ENCODE peak calls at places on chromosome 15, in ten cellular contexts. One of them, this sample, is unnamed.

GRCh38 chr15:25930931-25931330 is 67.8 kb upstream of the ATP10A start:
- DNase-seq in breast epithelium: no peak
- DNase-seq in AG08396: no peak
- DNase-seq in brain microvascular endothelial cell: no peak
- DNase-seq in activated T-helper 1 cell treated with Interleukin-2 at 50 U/mL for 16 hours: no peak
- DNase-seq in fibroblast of the conjunctiva: no peak
- DNase-seq in germinal center: no peak
- DNase-seq in CD8-positive, alpha-beta T cell: no peak
- DNase-seq in T-helper 2 cell treated with Interferon-gamma antibody and Interleukin-4, amounts not matched to agents 5 μg/mL and 100 μg/mL, for 36 hours: no peak
- DNase-seq in HTR-8/SVneo: no peak
- DNase-seq in this sample: no peak

GRCh38 chr15:60000113-60000823 is 3.8 kb upstream of the FOXB1 start:
- DNase-seq in fibroblast of the conjunctiva: no peak
- DNase-seq in brain microvascular endothelial cell: no peak
- DNase-seq in activated T-helper 1 cell treated with Interleukin-2 at 50 U/mL for 16 hours: no peak
- DNase-seq in breast epithelium: no peak
- DNase-seq in HTR-8/SVneo: no peak
- DNase-seq in CD8-positive, alpha-beta T cell: no peak
- DNase-seq in T-helper 2 cell treated with Interferon-gamma antibody and Interleukin-4, amounts not matched to agents 5 μg/mL and 100 μg/mL, for 36 hours: no peak
- DNase-seq in germinal center: no peak
- DNase-seq in AG08396: no peak
- DNase-seq in this sample: no peak

GRCh38 chr15:70271422-70272088 is 173.8 kb upstream of the TLE3 start:
- DNase-seq in breast epithelium: no peak
- DNase-seq in fibroblast of the conjunctiva: peak; percentile 95
- DNase-seq in brain microvascular endothelial cell: peak; percentile 98
- DNase-seq in activated T-helper 1 cell treated with Interleukin-2 at 50 U/mL for 16 hours: no peak
- DNase-seq in germinal center: no peak
- DNase-seq in AG08396: peak; percentile 87
- DNase-seq in HTR-8/SVneo: peak; percentile 88
- DNase-seq in T-helper 2 cell treated with Interferon-gamma antibody and Interleukin-4, amounts not matched to agents 5 μg/mL and 100 μg/mL, for 36 hours: no peak
- DNase-seq in CD8-positive, alpha-beta T cell: no peak
- DNase-seq in this sample: peak; percentile 91

GRCh38 chr15:85473455-85473854 is 93.1 kb downstream of the AKAP13 start:
- DNase-seq in AG08396: peak; percentile 37
- DNase-seq in brain microvascular endothelial cell: peak; percentile 61
- DNase-seq in activated T-helper 1 cell treated with Interleukin-2 at 50 U/mL for 16 hours: no peak
- DNase-seq in CD8-positive, alpha-beta T cell: no peak
- DNase-seq in breast epithelium: no peak
- DNase-seq in germinal center: no peak
- DNase-seq in HTR-8/SVneo: no peak
- DNase-seq in T-helper 2 cell treated with Interferon-gamma antibody and Interleukin-4, amounts not matched to agents 5 μg/mL and 100 μg/mL, for 36 hours: no peak
- DNase-seq in fibroblast of the conjunctiva: no peak
- DNase-seq in this sample: peak; percentile 75

GRCh38 chr15:90860942-90861675 is 7.3 kb upstream of the FURIN start:
- DNase-seq in CD8-positive, alpha-beta T cell: no peak
- DNase-seq in AG08396: no peak
- DNase-seq in breast epithelium: no peak
- DNase-seq in fibroblast of the conjunctiva: no peak
- DNase-seq in T-helper 2 cell treated with Interferon-gamma antibody and Interleukin-4, amounts not matched to agents 5 μg/mL and 100 μg/mL, for 36 hours: no peak
- DNase-seq in germinal center: no peak
- DNase-seq in brain microvascular endothelial cell: no peak
- DNase-seq in HTR-8/SVneo: no peak
- DNase-seq in activated T-helper 1 cell treated with Interleukin-2 at 50 U/mL for 16 hours: no peak
- DNase-seq in this sample: no peak

GRCh38 chr15:49062900-49063299 is 16.7 kb upstream of the SECISBP2L start:
- DNase-seq in AG08396: no peak
- DNase-seq in germinal center: no peak
- DNase-seq in brain microvascular endothelial cell: no peak
- DNase-seq in HTR-8/SVneo: no peak
- DNase-seq in breast epithelium: no peak
- DNase-seq in T-helper 2 cell treated with Interferon-gamma antibody and Interleukin-4, amounts not matched to agents 5 μg/mL and 100 μg/mL, for 36 hours: no peak
- DNase-seq in fibroblast of the conjunctiva: no peak
- DNase-seq in CD8-positive, alpha-beta T cell: no peak
- DNase-seq in activated T-helper 1 cell treated with Interleukin-2 at 50 U/mL for 16 hours: no peak
- DNase-seq in this sample: no peak

GRCh38 chr15:73010154-73011152 is 41.8 kb upstream of the NEO1 start:
- DNase-seq in CD8-positive, alpha-beta T cell: no peak
- DNase-seq in breast epithelium: no peak
- DNase-seq in T-helper 2 cell treated with Interferon-gamma antibody and Interleukin-4, amounts not matched to agents 5 μg/mL and 100 μg/mL, for 36 hours: no peak
- DNase-seq in AG08396: no peak
- DNase-seq in fibroblast of the conjunctiva: no peak
- DNase-seq in germinal center: no peak
- DNase-seq in HTR-8/SVneo: no peak
- DNase-seq in activated T-helper 1 cell treated with Interleukin-2 at 50 U/mL for 16 hours: no peak
- DNase-seq in brain microvascular endothelial cell: no peak
- DNase-seq in this sample: no peak

GRCh38 chr15:43225201-43225949 is 4.6 kb upstream of the EPB42 start:
- DNase-seq in HTR-8/SVneo: peak; percentile 74
- DNase-seq in T-helper 2 cell treated with Interferon-gamma antibody and Interleukin-4, amounts not matched to agents 5 μg/mL and 100 μg/mL, for 36 hours: peak; percentile 37
- DNase-seq in CD8-positive, alpha-beta T cell: peak; percentile 17
- DNase-seq in fibroblast of the conjunctiva: peak; percentile 32
- DNase-seq in breast epithelium: no peak
- DNase-seq in germinal center: peak; percentile 60
- DNase-seq in AG08396: peak; percentile 78
- DNase-seq in brain microvascular endothelial cell: peak; percentile 50
- DNase-seq in activated T-helper 1 cell treated with Interleukin-2 at 50 U/mL for 16 hours: no peak
- DNase-seq in this sample: peak; percentile 66

GRCh38 chr15:72179950-72180581 is 17.5 kb downstream of the GRAMD2A start:
- DNase-seq in breast epithelium: peak; percentile 84
- DNase-seq in HTR-8/SVneo: no peak
- DNase-seq in activated T-helper 1 cell treated with Interleukin-2 at 50 U/mL for 16 hours: no peak
- DNase-seq in CD8-positive, alpha-beta T cell: no peak
- DNase-seq in fibroblast of the conjunctiva: no peak
- DNase-seq in T-helper 2 cell treated with Interferon-gamma antibody and Interleukin-4, amounts not matched to agents 5 μg/mL and 100 μg/mL, for 36 hours: no peak
- DNase-seq in germinal center: no peak
- DNase-seq in brain microvascular endothelial cell: no peak
- DNase-seq in AG08396: no peak
- DNase-seq in this sample: no peak

GRCh38 chr15:24761704-24762302 is 86.2 kb downstream of the NPAP1 start:
- DNase-seq in activated T-helper 1 cell treated with Interleukin-2 at 50 U/mL for 16 hours: no peak
- DNase-seq in brain microvascular endothelial cell: no peak
- DNase-seq in breast epithelium: no peak
- DNase-seq in AG08396: peak; percentile 23
- DNase-seq in HTR-8/SVneo: no peak
- DNase-seq in CD8-positive, alpha-beta T cell: no peak
- DNase-seq in T-helper 2 cell treated with Interferon-gamma antibody and Interleukin-4, amounts not matched to agents 5 μg/mL and 100 μg/mL, for 36 hours: no peak
- DNase-seq in germinal center: no peak
- DNase-seq in fibroblast of the conjunctiva: no peak
- DNase-seq in this sample: no peak

GRCh38 chr15:61530769-61531168 is 301.7 kb upstream of the RORA start:
- DNase-seq in CD8-positive, alpha-beta T cell: no peak
- DNase-seq in activated T-helper 1 cell treated with Interleukin-2 at 50 U/mL for 16 hours: no peak
- DNase-seq in T-helper 2 cell treated with Interferon-gamma antibody and Interleukin-4, amounts not matched to agents 5 μg/mL and 100 μg/mL, for 36 hours: no peak
- DNase-seq in fibroblast of the conjunctiva: no peak
- DNase-seq in HTR-8/SVneo: no peak
- DNase-seq in AG08396: no peak
- DNase-seq in brain microvascular endothelial cell: no peak
- DNase-seq in breast epithelium: no peak
- DNase-seq in germinal center: no peak
- DNase-seq in this sample: no peak

GRCh38 chr15:90449206-90449735 is 61.2 kb downstream of the IQGAP1 start:
- DNase-seq in activated T-helper 1 cell treated with Interleukin-2 at 50 U/mL for 16 hours: no peak
- DNase-seq in brain microvascular endothelial cell: peak; percentile 40
- DNase-seq in breast epithelium: no peak
- DNase-seq in CD8-positive, alpha-beta T cell: no peak
- DNase-seq in T-helper 2 cell treated with Interferon-gamma antibody and Interleukin-4, amounts not matched to agents 5 μg/mL and 100 μg/mL, for 36 hours: no peak
- DNase-seq in AG08396: peak; percentile 7
- DNase-seq in HTR-8/SVneo: no peak
- DNase-seq in fibroblast of the conjunctiva: no peak
- DNase-seq in germinal center: no peak
- DNase-seq in this sample: peak; percentile 5

GRCh38 chr15:83248151-83248851 is 36.2 kb downstream of the BNC1 start:
- DNase-seq in AG08396: peak; percentile 36
- DNase-seq in CD8-positive, alpha-beta T cell: peak; percentile 4
- DNase-seq in T-helper 2 cell treated with Interferon-gamma antibody and Interleukin-4, amounts not matched to agents 5 μg/mL and 100 μg/mL, for 36 hours: peak; percentile 5
- DNase-seq in brain microvascular endothelial cell: peak; percentile 70
- DNase-seq in activated T-helper 1 cell treated with Interleukin-2 at 50 U/mL for 16 hours: no peak
- DNase-seq in germinal center: peak; percentile 17
- DNase-seq in breast epithelium: no peak
- DNase-seq in HTR-8/SVneo: peak; percentile 57
- DNase-seq in fibroblast of the conjunctiva: peak; percentile 58
- DNase-seq in this sample: peak; percentile 65

GRCh38 chr15:90004252-90004651 is 3.1 kb downstream of the ZNF710 start:
- DNase-seq in brain microvascular endothelial cell: peak; percentile 7
- DNase-seq in breast epithelium: no peak
- DNase-seq in germinal center: no peak
- DNase-seq in CD8-positive, alpha-beta T cell: no peak
- DNase-seq in AG08396: peak; percentile 22
- DNase-seq in T-helper 2 cell treated with Interferon-gamma antibody and Interleukin-4, amounts not matched to agents 5 μg/mL and 100 μg/mL, for 36 hours: no peak
- DNase-seq in fibroblast of the conjunctiva: no peak
- DNase-seq in HTR-8/SVneo: no peak
- DNase-seq in activated T-helper 1 cell treated with Interleukin-2 at 50 U/mL for 16 hours: no peak
- DNase-seq in this sample: no peak

GRCh38 chr15:31265871-31266711 is 60.5 kb upstream of the KLF13 start:
- DNase-seq in HTR-8/SVneo: no peak
- DNase-seq in CD8-positive, alpha-beta T cell: peak; percentile 64
- DNase-seq in breast epithelium: peak; percentile 19
- DNase-seq in brain microvascular endothelial cell: no peak
- DNase-seq in fibroblast of the conjunctiva: no peak
- DNase-seq in activated T-helper 1 cell treated with Interleukin-2 at 50 U/mL for 16 hours: peak; percentile 62
- DNase-seq in AG08396: no peak
- DNase-seq in T-helper 2 cell treated with Interferon-gamma antibody and Interleukin-4, amounts not matched to agents 5 μg/mL and 100 μg/mL, for 36 hours: peak; percentile 71
- DNase-seq in germinal center: peak; percentile 57
- DNase-seq in this sample: no peak

GRCh38 chr15:60568301-60568742 is 89.4 kb upstream of the ICE2 start:
- DNase-seq in T-helper 2 cell treated with Interferon-gamma antibody and Interleukin-4, amounts not matched to agents 5 μg/mL and 100 μg/mL, for 36 hours: no peak
- DNase-seq in fibroblast of the conjunctiva: no peak
- DNase-seq in breast epithelium: no peak
- DNase-seq in germinal center: peak; percentile 47
- DNase-seq in HTR-8/SVneo: no peak
- DNase-seq in AG08396: no peak
- DNase-seq in CD8-positive, alpha-beta T cell: no peak
- DNase-seq in brain microvascular endothelial cell: no peak
- DNase-seq in activated T-helper 1 cell treated with Interleukin-2 at 50 U/mL for 16 hours: no peak
- DNase-seq in this sample: no peak

GRCh38 chr15:22811640-22812039 is 25.2 kb downstream of the NIPA1 start:
- DNase-seq in activated T-helper 1 cell treated with Interleukin-2 at 50 U/mL for 16 hours: no peak
- DNase-seq in AG08396: peak; percentile 25
- DNase-seq in breast epithelium: no peak
- DNase-seq in T-helper 2 cell treated with Interferon-gamma antibody and Interleukin-4, amounts not matched to agents 5 μg/mL and 100 μg/mL, for 36 hours: no peak
- DNase-seq in brain microvascular endothelial cell: no peak
- DNase-seq in germinal center: no peak
- DNase-seq in CD8-positive, alpha-beta T cell: no peak
- DNase-seq in fibroblast of the conjunctiva: no peak
- DNase-seq in HTR-8/SVneo: peak; percentile 10
- DNase-seq in this sample: no peak

GRCh38 chr15:79307251-79307650 is 3.7 kb upstream of the TMED3 start:
- DNase-seq in HTR-8/SVneo: no peak
- DNase-seq in germinal center: no peak
- DNase-seq in activated T-helper 1 cell treated with Interleukin-2 at 50 U/mL for 16 hours: no peak
- DNase-seq in fibroblast of the conjunctiva: no peak
- DNase-seq in AG08396: no peak
- DNase-seq in breast epithelium: no peak
- DNase-seq in T-helper 2 cell treated with Interferon-gamma antibody and Interleukin-4, amounts not matched to agents 5 μg/mL and 100 μg/mL, for 36 hours: no peak
- DNase-seq in CD8-positive, alpha-beta T cell: no peak
- DNase-seq in brain microvascular endothelial cell: no peak
- DNase-seq in this sample: no peak

GRCh38 chr15:65105038-65105437 is 10.0 kb downstream of the UBAP1L start:
- DNase-seq in HTR-8/SVneo: no peak
- DNase-seq in CD8-positive, alpha-beta T cell: no peak
- DNase-seq in brain microvascular endothelial cell: no peak
- DNase-seq in T-helper 2 cell treated with Interferon-gamma antibody and Interleukin-4, amounts not matched to agents 5 μg/mL and 100 μg/mL, for 36 hours: no peak
- DNase-seq in AG08396: no peak
- DNase-seq in activated T-helper 1 cell treated with Interleukin-2 at 50 U/mL for 16 hours: no peak
- DNase-seq in breast epithelium: no peak
- DNase-seq in germinal center: no peak
- DNase-seq in fibroblast of the conjunctiva: no peak
- DNase-seq in this sample: no peak

GRCh38 chr15:74870496-74871213 is 2.5 kb downstream of the SCAMP2 start:
- DNase-seq in CD8-positive, alpha-beta T cell: no peak
- DNase-seq in AG08396: no peak
- DNase-seq in fibroblast of the conjunctiva: no peak
- DNase-seq in activated T-helper 1 cell treated with Interleukin-2 at 50 U/mL for 16 hours: no peak
- DNase-seq in HTR-8/SVneo: no peak
- DNase-seq in T-helper 2 cell treated with Interferon-gamma antibody and Interleukin-4, amounts not matched to agents 5 μg/mL and 100 μg/mL, for 36 hours: no peak
- DNase-seq in brain microvascular endothelial cell: no peak
- DNase-seq in germinal center: no peak
- DNase-seq in breast epithelium: peak; percentile 69
- DNase-seq in this sample: no peak

GRCh38 chr15:61037031-61037430 is 192.1 kb downstream of the RORA start:
- DNase-seq in breast epithelium: no peak
- DNase-seq in AG08396: no peak
- DNase-seq in HTR-8/SVneo: no peak
- DNase-seq in germinal center: no peak
- DNase-seq in fibroblast of the conjunctiva: no peak
- DNase-seq in T-helper 2 cell treated with Interferon-gamma antibody and Interleukin-4, amounts not matched to agents 5 μg/mL and 100 μg/mL, for 36 hours: no peak
- DNase-seq in brain microvascular endothelial cell: no peak
- DNase-seq in CD8-positive, alpha-beta T cell: no peak
- DNase-seq in activated T-helper 1 cell treated with Interleukin-2 at 50 U/mL for 16 hours: no peak
- DNase-seq in this sample: peak; percentile 67

GRCh38 chr15:69141286-69141701 is 19.1 kb upstream of the GLCE start:
- DNase-seq in breast epithelium: no peak
- DNase-seq in germinal center: no peak
- DNase-seq in T-helper 2 cell treated with Interferon-gamma antibody and Interleukin-4, amounts not matched to agents 5 μg/mL and 100 μg/mL, for 36 hours: no peak
- DNase-seq in HTR-8/SVneo: peak; percentile 64
- DNase-seq in fibroblast of the conjunctiva: no peak
- DNase-seq in brain microvascular endothelial cell: no peak
- DNase-seq in AG08396: no peak
- DNase-seq in activated T-helper 1 cell treated with Interleukin-2 at 50 U/mL for 16 hours: no peak
- DNase-seq in CD8-positive, alpha-beta T cell: no peak
- DNase-seq in this sample: no peak

GRCh38 chr15:80697316-80697715 is 2.2 kb downstream of the ABHD17C start:
- DNase-seq in AG08396: no peak
- DNase-seq in breast epithelium: no peak
- DNase-seq in germinal center: no peak
- DNase-seq in CD8-positive, alpha-beta T cell: no peak
- DNase-seq in HTR-8/SVneo: no peak
- DNase-seq in brain microvascular endothelial cell: no peak
- DNase-seq in fibroblast of the conjunctiva: no peak
- DNase-seq in T-helper 2 cell treated with Interferon-gamma antibody and Interleukin-4, amounts not matched to agents 5 μg/mL and 100 μg/mL, for 36 hours: no peak
- DNase-seq in activated T-helper 1 cell treated with Interleukin-2 at 50 U/mL for 16 hours: no peak
- DNase-seq in this sample: no peak

GRCh38 chr15:71485094-71485693 is 325.2 kb upstream of the NR2E3 start:
- DNase-seq in breast epithelium: no peak
- DNase-seq in HTR-8/SVneo: no peak
- DNase-seq in activated T-helper 1 cell treated with Interleukin-2 at 50 U/mL for 16 hours: no peak
- DNase-seq in AG08396: no peak
- DNase-seq in brain microvascular endothelial cell: no peak
- DNase-seq in T-helper 2 cell treated with Interferon-gamma antibody and Interleukin-4, amounts not matched to agents 5 μg/mL and 100 μg/mL, for 36 hours: no peak
- DNase-seq in fibroblast of the conjunctiva: no peak
- DNase-seq in germinal center: peak; percentile 19
- DNase-seq in CD8-positive, alpha-beta T cell: no peak
- DNase-seq in this sample: peak; percentile 5

GRCh38 chr15:90606641-90607040 is 76.9 kb downstream of the CRTC3 start:
- DNase-seq in activated T-helper 1 cell treated with Interleukin-2 at 50 U/mL for 16 hours: no peak
- DNase-seq in T-helper 2 cell treated with Interferon-gamma antibody and Interleukin-4, amounts not matched to agents 5 μg/mL and 100 μg/mL, for 36 hours: no peak
- DNase-seq in brain microvascular endothelial cell: no peak
- DNase-seq in germinal center: no peak
- DNase-seq in CD8-positive, alpha-beta T cell: no peak
- DNase-seq in HTR-8/SVneo: no peak
- DNase-seq in fibroblast of the conjunctiva: no peak
- DNase-seq in breast epithelium: no peak
- DNase-seq in AG08396: no peak
- DNase-seq in this sample: no peak

GRCh38 chr15:56208641-56209155 is 35.0 kb downstream of the RFX7 start:
- DNase-seq in T-helper 2 cell treated with Interferon-gamma antibody and Interleukin-4, amounts not matched to agents 5 μg/mL and 100 μg/mL, for 36 hours: no peak
- DNase-seq in CD8-positive, alpha-beta T cell: no peak
- DNase-seq in brain microvascular endothelial cell: no peak
- DNase-seq in HTR-8/SVneo: no peak
- DNase-seq in breast epithelium: no peak
- DNase-seq in fibroblast of the conjunctiva: no peak
- DNase-seq in activated T-helper 1 cell treated with Interleukin-2 at 50 U/mL for 16 hours: no peak
- DNase-seq in germinal center: no peak
- DNase-seq in AG08396: no peak
- DNase-seq in this sample: peak; percentile 78

GRCh38 chr15:82999905-83000671 is 11.4 kb downstream of the C15orf40 start:
- DNase-seq in CD8-positive, alpha-beta T cell: no peak
- DNase-seq in germinal center: peak; percentile 45
- DNase-seq in breast epithelium: no peak
- DNase-seq in T-helper 2 cell treated with Interferon-gamma antibody and Interleukin-4, amounts not matched to agents 5 μg/mL and 100 μg/mL, for 36 hours: peak; percentile 30
- DNase-seq in HTR-8/SVneo: peak; percentile 47
- DNase-seq in brain microvascular endothelial cell: peak; percentile 52
- DNase-seq in AG08396: peak; percentile 69
- DNase-seq in fibroblast of the conjunctiva: peak; percentile 55
- DNase-seq in activated T-helper 1 cell treated with Interleukin-2 at 50 U/mL for 16 hours: no peak
- DNase-seq in this sample: peak; percentile 56

GRCh38 chr15:83107841-83108181 is 366 bp downstream of the TM6SF1 start:
- DNase-seq in HTR-8/SVneo: no peak
- DNase-seq in brain microvascular endothelial cell: no peak
- DNase-seq in AG08396: no peak
- DNase-seq in T-helper 2 cell treated with Interferon-gamma antibody and Interleukin-4, amounts not matched to agents 5 μg/mL and 100 μg/mL, for 36 hours: no peak
- DNase-seq in CD8-positive, alpha-beta T cell: no peak
- DNase-seq in fibroblast of the conjunctiva: no peak
- DNase-seq in activated T-helper 1 cell treated with Interleukin-2 at 50 U/mL for 16 hours: no peak
- DNase-seq in breast epithelium: no peak
- DNase-seq in germinal center: no peak
- DNase-seq in this sample: no peak

This sample was measured in astrocyte of the cerebellum.